ENCODE peak calls at places on chromosomes 7 and 10, in seven cellular contexts. Z, A, G, B, N, K and S are unnamed samples. For H3K9me3, the result is how much of the 10 kb centered on the place peaks cover.

GRCh38 chr7:123624527-123625183 is 23.0 kb downstream of the ASB15 start:
- DNase-seq in Z (peak), A (no peak), G (peak), B (no peak), N (peak), K (peak), S (peak)

GRCh38 chr10:132616170-132616994 is 78.8 kb downstream of the INPP5A start:
- DNase-seq in Z (no peak), A (no peak), G (peak), B (no peak), N (no peak), K (no peak), S (no peak)

GRCh38 chr7:42964849-42965805 is 33.0 kb downstream of the MRPL32 start:
- DNase-seq in Z (no peak), A (no peak), G (no peak), B (peak), N (no peak), K (no peak), S (no peak)

GRCh38 chr7:24653316-24654085 is 80.2 kb downstream of the PALS2 start:
- DNase-seq in Z (no peak), A (peak), G (no peak), B (no peak), N (no peak), K (no peak), S (no peak)

GRCh38 chr7:150800576-150801241 is at the start of gene TMEM176A:
- DNase-seq in Z (no peak), A (no peak), G (no peak), B (no peak), N (no peak), K (no peak), S (peak)

GRCh38 chr7:129855234-129855673 is 97.5 kb downstream of the UBE2H start:
- DNase-seq in Z (no peak), A (peak), G (no peak), B (no peak), N (no peak), K (no peak), S (no peak)

GRCh38 chr10:14545827-14546226 is 215.1 kb upstream of the FRMD4A start:
- DNase-seq in Z (no peak), A (peak), G (no peak), B (no peak), N (no peak), K (no peak), S (no peak)

GRCh38 chr7:103065666-103066065 is 8.9 kb downstream of the FBXL13 start:
- DNase-seq in Z (peak), A (peak), G (peak), B (no peak), N (peak), K (peak), S (peak)

GRCh38 chr10:58291538-58292174 is 22.7 kb downstream of the CISD1 start:
- DNase-seq in Z (no peak), A (peak), G (no peak), B (no peak), N (peak), K (peak), S (no peak)

GRCh38 chr7:132805766-132806165 is 229.5 kb upstream of the PLXNA4 start:
- DNase-seq in Z (no peak), A (no peak), G (no peak), B (no peak), N (no peak), K (no peak), S (no peak)

GRCh38 chr7:75712517-75713361 is 26.0 kb downstream of the HIP1 start:
- DNase-seq in Z (no peak), A (no peak), G (peak), B (no peak), N (no peak), K (no peak), S (no peak)

GRCh38 chr7:125112741-125113309 is 183.2 kb upstream of the POT1 start:
- DNase-seq in Z (no peak), A (no peak), G (no peak), B (no peak), N (no peak), K (no peak), S (no peak)

GRCh38 chr7:98281757-98282652 is 519 bp downstream of the BRI3 start:
- DNase-seq in Z (peak), A (peak), G (peak), B (peak), N (peak), K (peak), S (peak)

DNA sequence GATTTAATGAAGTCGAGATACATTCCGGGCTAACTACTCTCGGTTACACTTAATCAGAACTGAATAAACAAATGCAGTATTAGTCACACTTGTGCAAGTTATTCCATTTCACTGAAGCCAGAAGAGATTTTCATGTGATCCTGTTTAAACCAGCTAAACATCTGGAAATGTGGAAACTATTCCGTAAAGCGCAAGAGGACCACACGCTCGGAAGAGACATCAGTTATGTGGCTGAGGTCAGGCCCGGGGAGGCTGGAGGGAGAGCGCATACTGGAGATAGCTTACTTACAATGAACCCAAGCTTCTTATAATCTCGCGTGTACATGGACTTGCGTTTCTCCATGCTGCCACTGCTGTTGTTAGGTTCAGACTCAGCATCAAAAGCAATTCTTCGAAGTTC is 237.6 kb downstream of the ELMO1 start:
- DNase-seq in Z (no peak), A (no peak), G (no peak), B (peak), N (no peak), K (no peak), S (peak)
- TF ChIP-seq POLR2AphosphoS5 in Z (peak), A (no peak), G (no peak), B (peak), N (no peak), K (no peak), S (peak)

GRCh38 chr7:158263110-158263963 is 324.3 kb downstream of the PTPRN2 start:
- DNase-seq in Z (no peak), A (no peak), G (peak), B (peak), N (no peak), K (no peak), S (peak)

GRCh38 chr7:158265743-158266080 is 321.9 kb downstream of the PTPRN2 start:
- DNase-seq in Z (no peak), A (no peak), G (peak), B (peak), N (no peak), K (no peak), S (no peak)

GRCh38 chr7:158266426-158266816 is 321.2 kb downstream of the PTPRN2 start:
- DNase-seq in Z (no peak), A (no peak), G (peak), B (peak), N (no peak), K (no peak), S (no peak)

GRCh38 chr7:158263964-158264748 is 323.5 kb downstream of the PTPRN2 start:
- DNase-seq in Z (no peak), A (no peak), G (peak), B (peak), N (no peak), K (no peak), S (peak)

GRCh38 chr7:158264881-158265742 is 322.5 kb downstream of the PTPRN2 start:
- DNase-seq in Z (no peak), A (no peak), G (peak), B (peak), N (no peak), K (no peak), S (no peak)
- H3K9me3 ChIP-seq in Z (under half), A (under half), G (under half), B (under half), N (under half), K (under half), S (under half)

GRCh38 chr7:140541513-140542192 is 62.3 kb upstream of the MKRN1 start:
- DNase-seq in Z (peak), A (peak), G (peak), B (peak), N (peak), K (peak), S (peak)

GRCh38 chr7:140539466-140539865 is 60.2 kb upstream of the MKRN1 start:
- DNase-seq in Z (no peak), A (no peak), G (peak), B (no peak), N (no peak), K (no peak), S (no peak)

GRCh38 chr7:140541176-140541512 is 61.8 kb upstream of the MKRN1 start:
- DNase-seq in Z (no peak), A (no peak), G (peak), B (no peak), N (no peak), K (no peak), S (no peak)

GRCh38 chr7:140542226-140542625 is 62.9 kb upstream of the MKRN1 start:
- DNase-seq in Z (no peak), A (no peak), G (peak), B (peak), N (no peak), K (no peak), S (no peak)

GRCh38 chr7:140540142-140540777 is 61.0 kb upstream of the MKRN1 start:
- DNase-seq in Z (no peak), A (no peak), G (peak), B (no peak), N (no peak), K (no peak), S (no peak)
- TF ChIP-seq POLR2AphosphoS5 in Z (no peak), A (no peak), G (no peak), B (no peak), N (no peak), K (no peak), S (no peak)

DNA sequence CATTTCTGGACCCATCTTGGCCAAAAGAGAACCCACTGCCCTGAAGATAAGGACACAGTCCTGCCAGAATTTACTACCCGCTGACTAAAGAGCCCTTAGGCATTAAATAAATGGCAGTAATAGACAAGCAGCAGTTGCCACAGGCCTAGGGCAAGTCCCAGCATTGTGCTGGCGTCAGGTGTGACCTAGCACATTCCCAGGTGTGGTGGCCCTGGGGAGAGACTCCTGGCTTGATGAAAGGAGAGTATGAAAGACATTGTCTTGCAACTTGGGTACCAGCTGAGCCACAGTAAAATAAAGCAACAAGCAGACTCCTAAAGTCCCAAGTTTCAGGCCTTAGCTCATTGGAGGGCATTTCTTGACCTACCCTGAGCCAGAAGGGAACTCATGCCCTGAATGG is 715.7 kb upstream of the SORCS1 start:
- DNase-seq in Z (no peak), A (no peak), G (no peak), B (no peak), N (no peak), K (no peak), S (no peak)
- H3K9me3 ChIP-seq in Z (under half), A (under half), G (under half), B (under half), N (under half), K (under half), S (under half)

GRCh38 chr10:113614304-113614703 is 49.5 kb downstream of the NRAP start:
- DNase-seq in Z (no peak), A (no peak), G (no peak), B (no peak), N (no peak), K (no peak), S (no peak)

GRCh38 chr10:113619401-113619800 is 44.4 kb downstream of the NRAP start:
- DNase-seq in Z (no peak), A (no peak), G (no peak), B (no peak), N (no peak), K (no peak), S (no peak)

GRCh38 chr10:113618338-113618737 is 45.5 kb downstream of the NRAP start:
- DNase-seq in Z (no peak), A (no peak), G (no peak), B (no peak), N (no peak), K (no peak), S (no peak)

GRCh38 chr10:113616244-113617074 is 47.4 kb downstream of the NRAP start:
- DNase-seq in Z (no peak), A (peak), G (no peak), B (no peak), N (peak), K (peak), S (no peak)

GRCh38 chr10:113617086-113617485 is 46.8 kb downstream of the NRAP start:
- DNase-seq in Z (no peak), A (no peak), G (no peak), B (no peak), N (no peak), K (no peak), S (no peak)
- TF ChIP-seq POLR2AphosphoS5 in Z (no peak), A (no peak), G (no peak), B (no peak), N (no peak), K (no peak), S (no peak)

DNA sequence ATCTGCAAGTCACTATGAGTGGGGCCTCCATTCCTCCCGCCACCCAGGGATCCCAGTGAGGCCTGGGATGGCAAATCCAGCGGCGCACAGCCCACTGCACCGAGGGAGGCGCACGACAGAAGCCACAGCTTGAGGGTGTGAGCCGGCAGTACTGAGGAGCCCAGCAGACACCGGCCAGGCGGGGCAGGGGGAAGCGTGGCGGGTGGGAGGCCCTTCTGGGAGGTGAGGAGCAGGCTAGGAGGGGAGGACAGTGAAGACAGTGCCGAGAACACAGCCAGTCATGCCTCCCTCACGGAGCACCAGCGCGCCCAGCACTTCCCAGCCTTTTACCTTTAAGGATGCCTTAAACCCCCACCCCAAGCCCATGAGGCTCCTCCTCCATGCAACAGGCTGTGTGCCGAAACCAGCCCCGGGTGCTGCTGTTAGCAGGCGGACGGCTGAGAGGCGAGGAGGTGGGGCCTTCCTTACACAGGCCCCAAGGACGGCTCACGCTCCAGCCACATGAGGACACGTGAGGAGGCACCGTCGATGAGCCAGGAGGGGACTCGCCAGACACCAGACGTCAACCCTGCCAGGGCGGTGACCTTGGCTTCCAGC is 258.5 kb downstream of the PTPRN2 start:
- DNase-seq in Z (no peak), A (no peak), G (peak), B (no peak), N (no peak), K (no peak), S (no peak)
- H3K9me3 ChIP-seq in Z (under half), A (under half), G (under half), B (under half), N (under half), K (under half), S (under half)

GRCh38 chr7:116728413-116728812 is 56.4 kb downstream of the MET start:
- DNase-seq in Z (no peak), A (no peak), G (no peak), B (no peak), N (no peak), K (no peak), S (no peak)

GRCh38 chr7:116732788-116733709 is 61.1 kb downstream of the MET start:
- DNase-seq in Z (no peak), A (no peak), G (no peak), B (no peak), N (no peak), K (no peak), S (no peak)

GRCh38 chr7:116731019-116731388 is 59.0 kb downstream of the MET start:
- DNase-seq in Z (no peak), A (no peak), G (no peak), B (no peak), N (no peak), K (no peak), S (no peak)

GRCh38 chr7:116731737-116732335 is 59.8 kb downstream of the MET start:
- DNase-seq in Z (no peak), A (no peak), G (no peak), B (no peak), N (no peak), K (no peak), S (no peak)

GRCh38 chr7:116730097-116731018 is 58.4 kb downstream of the MET start:
- DNase-seq in Z (no peak), A (no peak), G (no peak), B (no peak), N (no peak), K (no peak), S (no peak)
- TF ChIP-seq POLR2AphosphoS5 in Z (no peak), A (no peak), G (no peak), B (no peak), N (no peak), K (no peak), S (no peak)